ENCODE peak calls at places on chromosomes 5 and 9, in seven cellular contexts. One of them, this sample, is unnamed.

GRCh38 chr9:29691758-29692407 is 2118.6 kb upstream of the C9orf72 start:
- DNase-seq in SK-MEL-5: peak
- DNase-seq in left lung: no peak
- DNase-seq in T-helper 2 cell: peak
- DNase-seq in NCI-H146: peak
- DNase-seq in NCI-H748 treated with DMSO at 0.1 percent for 48 hours: peak
- DNase-seq in right atrium auricular region: no peak
- DNase-seq in this sample: peak

GRCh38 chr5:73188764-73189521 is 15.9 kb downstream of the TMEM174 start:
- DNase-seq in SK-MEL-5: peak
- DNase-seq in left lung: no peak
- DNase-seq in T-helper 2 cell: no peak
- DNase-seq in NCI-H146: no peak
- DNase-seq in NCI-H748 treated with DMSO at 0.1 percent for 48 hours: no peak
- DNase-seq in right atrium auricular region: no peak
- DNase-seq in this sample: peak

GRCh38 chr5:4994994-4995393 is 145.1 kb upstream of the ADAMTS16 start:
- DNase-seq in SK-MEL-5: peak
- DNase-seq in left lung: no peak
- DNase-seq in T-helper 2 cell: no peak
- DNase-seq in NCI-H146: no peak
- DNase-seq in NCI-H748 treated with DMSO at 0.1 percent for 48 hours: no peak
- DNase-seq in right atrium auricular region: no peak
- DNase-seq in this sample: peak

GRCh38 chr5:39219433-39219832 is at the start of gene FYB1:
- DNase-seq in SK-MEL-5: peak
- DNase-seq in left lung: peak
- DNase-seq in T-helper 2 cell: no peak
- DNase-seq in NCI-H146: no peak
- DNase-seq in NCI-H748 treated with DMSO at 0.1 percent for 48 hours: no peak
- DNase-seq in right atrium auricular region: peak
- DNase-seq in this sample: peak

GRCh38 chr5:72325566-72326297 is 5.6 kb downstream of the PTCD2 start:
- DNase-seq in SK-MEL-5: no peak
- DNase-seq in left lung: no peak
- DNase-seq in T-helper 2 cell: no peak
- DNase-seq in NCI-H146: no peak
- DNase-seq in NCI-H748 treated with DMSO at 0.1 percent for 48 hours: no peak
- DNase-seq in right atrium auricular region: no peak
- DNase-seq in this sample: no peak

GRCh38 chr5:151900876-151901275 is 23.8 kb downstream of the GLRA1 start:
- DNase-seq in SK-MEL-5: no peak
- DNase-seq in left lung: no peak
- DNase-seq in T-helper 2 cell: no peak
- DNase-seq in NCI-H146: no peak
- DNase-seq in NCI-H748 treated with DMSO at 0.1 percent for 48 hours: no peak
- DNase-seq in right atrium auricular region: no peak
- DNase-seq in this sample: no peak

GRCh38 chr9:83508072-83508471 is 30.1 kb downstream of the FRMD3 start:
- DNase-seq in SK-MEL-5: no peak
- DNase-seq in left lung: no peak
- DNase-seq in T-helper 2 cell: peak
- DNase-seq in NCI-H146: no peak
- DNase-seq in NCI-H748 treated with DMSO at 0.1 percent for 48 hours: no peak
- DNase-seq in right atrium auricular region: no peak
- DNase-seq in this sample: no peak

GRCh38 chr9:129145841-129146292 is 32.2 kb downstream of the IER5L start:
- DNase-seq in SK-MEL-5: no peak
- DNase-seq in left lung: no peak
- DNase-seq in T-helper 2 cell: no peak
- DNase-seq in NCI-H146: no peak
- DNase-seq in NCI-H748 treated with DMSO at 0.1 percent for 48 hours: no peak
- DNase-seq in right atrium auricular region: peak
- DNase-seq in this sample: no peak

GRCh38 chr9:29555452-29555851 is 1982.2 kb upstream of the C9orf72 start:
- DNase-seq in SK-MEL-5: no peak
- DNase-seq in left lung: no peak
- DNase-seq in T-helper 2 cell: no peak
- DNase-seq in NCI-H146: no peak
- DNase-seq in NCI-H748 treated with DMSO at 0.1 percent for 48 hours: no peak
- DNase-seq in right atrium auricular region: no peak
- DNase-seq in this sample: peak

GRCh38 chr9:1353291-1353690 is 303.1 kb downstream of the DMRT2 start:
- DNase-seq in SK-MEL-5: no peak
- DNase-seq in left lung: no peak
- DNase-seq in T-helper 2 cell: no peak
- DNase-seq in NCI-H146: no peak
- DNase-seq in NCI-H748 treated with DMSO at 0.1 percent for 48 hours: no peak
- DNase-seq in right atrium auricular region: no peak
- DNase-seq in this sample: no peak

GRCh38 chr5:132747064-132747692 is at the start of gene CCNI2:
- DNase-seq in SK-MEL-5: no peak
- DNase-seq in left lung: peak
- DNase-seq in T-helper 2 cell: peak
- DNase-seq in NCI-H146: no peak
- DNase-seq in NCI-H748 treated with DMSO at 0.1 percent for 48 hours: no peak
- DNase-seq in right atrium auricular region: no peak
- DNase-seq in this sample: no peak

GRCh38 chr9:128104171-128104618 is 23.3 kb downstream of the PTGES2 start:
- DNase-seq in SK-MEL-5: no peak
- DNase-seq in left lung: peak
- DNase-seq in T-helper 2 cell: no peak
- DNase-seq in NCI-H146: peak
- DNase-seq in NCI-H748 treated with DMSO at 0.1 percent for 48 hours: no peak
- DNase-seq in right atrium auricular region: no peak
- DNase-seq in this sample: no peak

GRCh38 chr9:111067472-111067871 is 29.2 kb upstream of the LPAR1 start:
- DNase-seq in SK-MEL-5: no peak
- DNase-seq in left lung: no peak
- DNase-seq in T-helper 2 cell: no peak
- DNase-seq in NCI-H146: no peak
- DNase-seq in NCI-H748 treated with DMSO at 0.1 percent for 48 hours: no peak
- DNase-seq in right atrium auricular region: no peak
- DNase-seq in this sample: peak

GRCh38 chr5:159850192-159850573 is 66.1 kb upstream of the ADRA1B start:
- DNase-seq in SK-MEL-5: no peak
- DNase-seq in left lung: no peak
- DNase-seq in T-helper 2 cell: no peak
- DNase-seq in NCI-H146: no peak
- DNase-seq in NCI-H748 treated with DMSO at 0.1 percent for 48 hours: no peak
- DNase-seq in right atrium auricular region: no peak
- DNase-seq in this sample: no peak

GRCh38 chr5:106288977-106289376 is 1381.8 kb downstream of the EFNA5 start:
- DNase-seq in SK-MEL-5: no peak
- DNase-seq in left lung: no peak
- DNase-seq in T-helper 2 cell: no peak
- DNase-seq in NCI-H146: no peak
- DNase-seq in NCI-H748 treated with DMSO at 0.1 percent for 48 hours: no peak
- DNase-seq in right atrium auricular region: no peak
- DNase-seq in this sample: no peak

GRCh38 chr5:90968319-90968718 is 409.7 kb downstream of the ADGRV1 start:
- DNase-seq in SK-MEL-5: no peak
- DNase-seq in left lung: no peak
- DNase-seq in T-helper 2 cell: peak
- DNase-seq in NCI-H146: no peak
- DNase-seq in NCI-H748 treated with DMSO at 0.1 percent for 48 hours: no peak
- DNase-seq in right atrium auricular region: no peak
- DNase-seq in this sample: no peak

GRCh38 chr5:163914911-163915310 is 409.5 kb downstream of the MAT2B start:
- DNase-seq in SK-MEL-5: no peak
- DNase-seq in left lung: peak
- DNase-seq in T-helper 2 cell: no peak
- DNase-seq in NCI-H146: peak
- DNase-seq in NCI-H748 treated with DMSO at 0.1 percent for 48 hours: peak
- DNase-seq in right atrium auricular region: no peak
- DNase-seq in this sample: peak

GRCh38 chr5:39668980-39669379 is 244.2 kb upstream of the DAB2 start:
- DNase-seq in SK-MEL-5: no peak
- DNase-seq in left lung: no peak
- DNase-seq in T-helper 2 cell: no peak
- DNase-seq in NCI-H146: no peak
- DNase-seq in NCI-H748 treated with DMSO at 0.1 percent for 48 hours: no peak
- DNase-seq in right atrium auricular region: no peak
- DNase-seq in this sample: peak